ENCODE peak calls at places on chromosomes 11 and 22, in six cellular contexts. L is stomach, Y is A549, H is testis, D is uterus, W is transverse colon. Q is an unnamed sample.

GRCh38 chr11:116901211-116901610 is 63.8 kb upstream of the APOA1 start:
- DNase-seq in D (no peak), Y (no peak), H (no peak), L (no peak), W (no peak), Q (no peak)

GRCh38 chr11:45100338-45100737 is 46.1 kb upstream of the PRDM11 start:
- DNase-seq in D (no peak), H (no peak), Y (peak; percentile 61), W (no peak), L (no peak), Q (peak; percentile 96)

GRCh38 chr11:126210871-126211235 is 597 bp downstream of the RPUSD4 start:
- DNase-seq in D (no peak), W (no peak), L (no peak), H (no peak), Y (no peak), Q (no peak)

GRCh38 chr11:62444835-62445234 is 26.0 kb downstream of the SCGB1A1 start:
- DNase-seq in Y (no peak), D (no peak), L (no peak), H (no peak), W (no peak), Q (no peak)

GRCh38 chr11:59040607-59041006 is 45.5 kb upstream of the GLYATL1B start:
- DNase-seq in D (no peak), Y (no peak), L (no peak), H (no peak), W (no peak), Q (no peak)

GRCh38 chr11:118870396-118871343 is 13.0 kb upstream of the CXCR5 start:
- DNase-seq in W (peak; percentile 28), D (peak; percentile 65), L (no peak), Y (no peak), H (no peak), Q (peak; percentile 82)

GRCh38 chr11:109150603-109151002 is 271.4 kb upstream of the C11orf87 start:
- DNase-seq in Y (no peak), D (no peak), W (no peak), H (no peak), L (no peak), Q (no peak)

GRCh38 chr22:46549565-46549840 is 12.1 kb upstream of the CELSR1 start:
- DNase-seq in Y (no peak), D (no peak), W (no peak), L (no peak), H (no peak), Q (no peak)

GRCh38 chr22:42716649-42717127 is 4.0 kb downstream of the A4GALT start:
- DNase-seq in L (no peak), H (no peak), D (no peak), W (peak; percentile 50), Y (no peak), Q (no peak)

GRCh38 chr11:103892603-103893002 is 143.8 kb upstream of the DDI1 start:
- DNase-seq in H (no peak), D (no peak), Y (peak; percentile 39), L (no peak), W (no peak), Q (peak; percentile 23)

GRCh38 chr22:39664485-39665200 is 94.1 kb downstream of the CACNA1I start:
- DNase-seq in Y (no peak), D (no peak), L (no peak), W (peak; percentile 24), H (peak; percentile 46), Q (no peak)

DNA sequence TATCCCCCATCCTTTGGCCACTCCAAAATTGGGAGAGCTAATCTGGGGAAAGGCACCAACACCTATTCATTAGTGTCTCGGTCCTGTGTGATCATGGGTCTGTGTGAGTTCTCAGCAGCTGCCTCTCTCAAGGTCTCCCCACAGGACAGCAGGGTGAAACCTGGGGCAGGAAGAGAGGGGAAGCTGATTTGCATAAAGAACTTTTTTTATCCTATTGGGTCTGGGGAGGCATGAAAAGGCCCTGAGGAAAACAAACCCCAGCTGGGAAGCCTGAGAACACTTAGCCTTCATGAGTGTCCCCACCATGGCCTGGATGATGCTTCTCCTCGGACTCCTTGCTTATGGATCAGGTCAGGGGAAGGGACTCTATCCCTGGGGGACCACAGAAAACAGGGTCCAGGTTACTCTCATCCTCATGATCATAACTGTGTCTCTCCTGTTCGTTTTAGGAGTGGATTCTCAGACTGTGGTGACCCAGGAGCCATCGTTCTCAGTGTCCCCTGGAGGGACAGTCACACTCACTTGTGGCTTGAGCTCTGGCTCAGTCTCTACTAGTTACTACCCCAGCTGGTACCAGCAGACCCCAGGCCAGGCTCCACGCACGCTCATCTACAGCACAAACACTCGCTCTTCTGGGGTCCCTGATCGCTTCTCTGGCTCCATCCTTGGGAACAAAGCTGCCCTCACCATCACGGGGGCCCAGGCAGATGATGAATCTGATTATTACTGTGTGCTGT is 116.0 kb upstream of the TOP3B start:
- DNase-seq in W (no peak), L (no peak), H (no peak), Y (no peak), D (no peak), Q (no peak)
- TF ChIP-seq POLR2A in W (no peak), L (no peak), H (no peak), Y (no peak), D (no peak), Q (no peak)

GRCh38 chr11:63974259-63975143 is at the start of gene COX8A:
- DNase-seq in W (peak; percentile 98), L (peak; percentile 98), Y (peak; percentile 100), H (peak; percentile 100), D (peak; percentile 97), Q (peak; percentile 100)
- TF ChIP-seq POLR2A in W (peak; percentile 83), L (no peak), Y (peak; percentile 74), H (no peak), D (peak; percentile 26), Q (peak; percentile 89)

DNA sequence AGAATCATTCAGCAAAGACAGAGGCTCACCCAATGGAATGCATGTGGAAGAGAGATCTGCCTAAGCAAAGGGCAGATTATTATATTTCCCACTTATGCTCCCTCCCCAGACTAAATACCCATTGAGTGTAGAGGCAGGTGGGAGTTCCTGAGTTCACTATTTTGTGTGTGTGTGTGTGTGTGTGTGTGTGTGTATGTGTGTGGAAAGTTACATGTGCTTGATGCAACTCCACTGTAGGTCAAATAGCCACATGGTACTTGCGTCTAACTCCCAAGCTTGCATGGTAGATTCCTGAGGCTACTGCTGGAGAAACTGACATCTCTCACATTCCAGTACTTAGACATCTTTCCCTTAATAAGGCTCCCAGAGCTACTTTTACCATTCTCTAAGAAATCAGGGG is 3.4 kb upstream of the COPB1 start:
- DNase-seq in Y (no peak), H (no peak), D (no peak), L (no peak), W (no peak), Q (no peak)
- TF ChIP-seq POLR2A in Y (no peak), H (no peak), D (no peak), L (no peak), W (no peak), Q (no peak)

DNA sequence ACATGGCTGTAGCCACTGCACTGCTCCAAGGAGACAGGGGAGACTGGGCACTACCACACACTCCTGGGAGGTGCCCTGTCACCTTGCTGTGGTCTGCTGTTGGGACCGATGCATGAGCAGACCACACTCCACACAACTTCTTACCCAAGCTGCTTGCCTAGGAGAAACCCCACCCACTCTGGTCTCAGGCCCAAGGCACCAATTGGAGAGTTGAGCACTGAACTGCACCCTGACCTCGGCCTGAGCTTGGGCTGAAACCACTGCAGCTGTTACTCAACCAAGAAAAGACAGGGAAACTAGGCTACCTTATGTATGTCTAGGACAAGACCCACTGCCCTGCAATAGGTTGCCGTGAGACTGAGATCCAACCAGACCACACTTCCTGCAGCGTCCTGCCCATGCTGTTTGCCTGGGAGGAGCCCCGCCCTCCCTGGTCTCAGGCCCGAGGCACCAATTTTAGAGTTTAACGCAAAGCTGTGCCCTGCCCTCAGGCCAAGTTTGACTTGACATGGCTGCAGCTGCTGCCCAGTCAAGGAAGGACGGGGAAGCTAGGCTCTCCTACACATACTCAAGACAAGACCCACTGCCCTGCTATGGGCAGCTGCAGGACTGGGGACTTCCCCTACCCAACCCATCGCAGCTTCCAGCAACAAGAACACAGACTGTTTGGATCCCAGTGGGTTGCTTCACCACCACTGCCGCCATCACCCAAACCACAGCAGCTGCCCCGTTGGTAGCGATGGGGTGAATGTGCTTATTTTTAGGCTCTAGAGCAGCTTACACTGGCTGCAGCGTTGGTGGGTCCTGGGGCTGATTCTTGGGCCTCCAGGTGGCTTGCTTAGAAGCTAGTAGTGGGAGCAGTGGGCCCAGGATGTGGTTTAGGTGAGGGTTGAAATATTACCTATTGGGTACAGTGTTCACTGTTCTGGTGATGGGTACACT is 66.8 kb downstream of the BRD1 start:
- DNase-seq in H (no peak), Y (no peak), D (no peak), W (no peak), L (peak; percentile 23), Q (peak; percentile 91)
- TF ChIP-seq POLR2A in H (no peak), Y (no peak), D (no peak), W (no peak), L (no peak), Q (no peak)

Q was measured in NB4.